ENCODE peak calls at places on chromosome 15, in five cellular contexts. E is left cardiac atrium, C is endothelial cell, N is NCI-H524, F is EH. V is an unnamed sample.

GRCh38 chr15:53837263-53837662 is 77.8 kb upstream of the WDR72 start:
- DNase-seq in F (no peak), N (peak), E (no peak), C (no peak), V (no peak)

GRCh38 chr15:100726426-100727190 is 124.2 kb downstream of the ASB7 start:
- DNase-seq in N (no peak), E (no peak), C (no peak), F (peak), V (no peak)

GRCh38 chr15:31340047-31340446 is 13.4 kb downstream of the KLF13 start:
- DNase-seq in C (no peak), N (no peak), E (no peak), F (no peak), V (no peak)

GRCh38 chr15:64284037-64284436 is 71.9 kb downstream of the CSNK1G1 start:
- DNase-seq in C (no peak), N (no peak), E (no peak), F (peak), V (no peak)

GRCh38 chr15:52331490-52332240 is 36.1 kb upstream of the MYO5C start:
- DNase-seq in E (no peak), C (peak), F (peak), N (peak), V (no peak)

GRCh38 chr15:58467121-58467721 is 35.4 kb downstream of the LIPC start:
- DNase-seq in C (no peak), E (no peak), N (peak), F (no peak), V (no peak)

GRCh38 chr15:36117394-36117793 is 462.0 kb upstream of the CDIN1 start:
- DNase-seq in E (no peak), F (no peak), C (no peak), N (peak), V (no peak)

GRCh38 chr15:69576948-69577351 is 124.3 kb downstream of the RPLP1 start:
- DNase-seq in C (no peak), F (no peak), E (no peak), N (no peak), V (no peak)

GRCh38 chr15:35669021-35669420 is 123.1 kb upstream of the DPH6 start:
- DNase-seq in E (no peak), F (no peak), N (no peak), C (no peak), V (no peak)

GRCh38 chr15:87849181-87849580 is 407.4 kb downstream of the NTRK3 start:
- DNase-seq in N (no peak), C (no peak), F (no peak), E (no peak), V (no peak)

GRCh38 chr15:77107068-77107467 is 36.2 kb upstream of the TSPAN3 start:
- DNase-seq in C (no peak), E (peak), F (no peak), N (no peak), V (peak)

GRCh38 chr15:26201177-26201858 is 338.2 kb upstream of the ATP10A start:
- DNase-seq in C (no peak), E (no peak), F (no peak), N (peak), V (no peak)

GRCh38 chr15:33098082-33099058 is 96.1 kb downstream of the FMN1 start:
- DNase-seq in F (peak), N (no peak), E (no peak), C (no peak), V (no peak)

GRCh38 chr15:36601497-36601932 is 22.1 kb downstream of the CDIN1 start:
- DNase-seq in F (peak), C (no peak), E (peak), N (no peak), V (no peak)

GRCh38 chr15:60673918-60674558 is 195.1 kb upstream of the ICE2 start:
- DNase-seq in N (peak), F (peak), E (peak), C (no peak), V (no peak)

V was measured in heart left ventricle.